ENCODE peak calls at places on chromosomes 5 and 9, in six cellular contexts. Z, A, X, B, P and S are unnamed samples.

GRCh38 chr9:71955300-71955915 is 44.0 kb downstream of the C9orf85 start:
- DNase-seq in Z (no peak), A (no peak), X (no peak), B (no peak), P (no peak), S (no peak)

GRCh38 chr5:32071351-32071944 is 102.7 kb downstream of the GOLPH3 start:
- DNase-seq in Z (no peak), A (no peak), X (no peak), B (no peak), P (no peak), S (no peak)

GRCh38 chr9:100350188-100350587 is 2.6 kb downstream of the TEX10 start:
- DNase-seq in Z (no peak), A (no peak), X (no peak), B (no peak), P (no peak), S (no peak)

GRCh38 chr5:112977440-112977861 is 853 bp downstream of the DCP2 start:
- DNase-seq in Z (no peak), A (no peak), X (no peak), B (no peak), P (no peak), S (no peak)

GRCh38 chr5:6705088-6705487 is 8.1 kb upstream of the TENT4A start:
- DNase-seq in Z (no peak), A (no peak), X (no peak), B (no peak), P (no peak), S (no peak)

GRCh38 chr9:17229945-17230560 is 95.2 kb downstream of the CNTLN start:
- DNase-seq in Z (no peak), A (no peak), X (no peak), B (no peak), P (no peak), S (no peak)

GRCh38 chr5:127098246-127098645 is 24.9 kb upstream of the C5orf63 start:
- DNase-seq in Z (no peak), A (no peak), X (no peak), B (no peak), P (no peak), S (no peak)

GRCh38 chr9:37329576-37329975 is 92.9 kb upstream of the GRHPR start:
- DNase-seq in Z (no peak), A (no peak), X (no peak), B (no peak), P (no peak), S (no peak)

GRCh38 chr9:14097215-14097614 is 216.7 kb downstream of the NFIB start:
- DNase-seq in Z (no peak), A (no peak), X (no peak), B (no peak), P (no peak), S (no peak)

GRCh38 chr5:115934388-115934974 is 27.8 kb upstream of the LVRN start:
- DNase-seq in Z (no peak), A (no peak), X (no peak), B (no peak), P (no peak), S (no peak)

GRCh38 chr5:51384281-51384840 is 1.1 kb downstream of the ISL1 start:
- DNase-seq in Z (no peak), A (no peak), X (no peak), B (no peak), P (no peak), S (no peak)
- H3K27me3 ChIP-seq in Z (peaks cover 5% of the 10 kb centered on the region), A (peaks cover 100% of the 10 kb centered on the region), X (peaks cover 98% of the 10 kb centered on the region), B (peaks cover 31% of the 10 kb centered on the region), P (peaks cover 100% of the 10 kb centered on the region), S (no peaks in the 10 kb centered on the region)

GRCh38 chr9:97978706-97979105 is 4.4 kb upstream of the ANP32B start:
- DNase-seq in Z (no peak), A (no peak), X (no peak), B (no peak), P (no peak), S (no peak)
- H3K27me3 ChIP-seq in Z (no peaks in the 10 kb centered on the region), A (no peaks in the 10 kb centered on the region), X (peaks cover 47% of the 10 kb centered on the region), B (no peaks in the 10 kb centered on the region), P (no peaks in the 10 kb centered on the region), S (peaks cover 2% of the 10 kb centered on the region)

GRCh38 chr5:179403426-179404147 is 58.3 kb upstream of the ADAMTS2 start:
- DNase-seq in Z (no peak), A (no peak), X (no peak), B (no peak), P (no peak), S (no peak)
- H3K27me3 ChIP-seq in Z (no peaks in the 10 kb centered on the region), A (no peaks in the 10 kb centered on the region), X (no peaks in the 10 kb centered on the region), B (no peaks in the 10 kb centered on the region), P (peaks cover 26% of the 10 kb centered on the region), S (peaks cover 1% of the 10 kb centered on the region)

GRCh38 chr9:126531035-126531571 is 82.6 kb upstream of the LMX1B start:
- DNase-seq in Z (no peak), A (no peak), X (no peak), B (no peak), P (no peak), S (peak; percentile 15)

GRCh38 chr9:126526218-126527108 is 87.3 kb upstream of the LMX1B start:
- DNase-seq in Z (no peak), A (no peak), X (no peak), B (no peak), P (no peak), S (peak; percentile 65)

GRCh38 chr9:126527109-126527825 is 86.5 kb upstream of the LMX1B start:
- DNase-seq in Z (no peak), A (no peak), X (no peak), B (no peak), P (no peak), S (peak; percentile 34)

GRCh38 chr9:126528967-126529366 is 84.8 kb upstream of the LMX1B start:
- DNase-seq in Z (no peak), A (no peak), X (no peak), B (no peak), P (no peak), S (no peak)

GRCh38 chr9:126528111-126528510 is 85.6 kb upstream of the LMX1B start:
- DNase-seq in Z (no peak), A (no peak), X (no peak), B (no peak), P (no peak), S (peak; percentile 64)
- H3K27me3 ChIP-seq in Z (no peaks in the 10 kb centered on the region), A (peaks cover 32% of the 10 kb centered on the region), X (peaks cover 10% of the 10 kb centered on the region), B (no peaks in the 10 kb centered on the region), P (peaks cover 72% of the 10 kb centered on the region), S (no peaks in the 10 kb centered on the region)

GRCh38 chr9:124491049-124491975 is 15.9 kb downstream of the NR5A1 start:
- DNase-seq in Z (no peak), A (no peak), X (no peak), B (no peak), P (no peak), S (no peak)

GRCh38 chr9:124488641-124489040 is 18.6 kb downstream of the NR5A1 start:
- DNase-seq in Z (no peak), A (no peak), X (no peak), B (no peak), P (no peak), S (no peak)

GRCh38 chr9:124489222-124489621 is 18.0 kb downstream of the NR5A1 start:
- DNase-seq in Z (no peak), A (no peak), X (no peak), B (no peak), P (no peak), S (no peak)

GRCh38 chr9:124487491-124488182 is 19.6 kb downstream of the NR5A1 start:
- DNase-seq in Z (no peak), A (no peak), X (no peak), B (no peak), P (no peak), S (no peak)

GRCh38 chr9:124489974-124490373 is 17.2 kb downstream of the NR5A1 start:
- DNase-seq in Z (no peak), A (no peak), X (no peak), B (no peak), P (no peak), S (no peak)
- H3K27me3 ChIP-seq in Z (no peaks in the 10 kb centered on the region), A (peaks cover 63% of the 10 kb centered on the region), X (no peaks in the 10 kb centered on the region), B (no peaks in the 10 kb centered on the region), P (peaks cover 85% of the 10 kb centered on the region), S (no peaks in the 10 kb centered on the region)

GRCh38 chr5:1009359-1010180 is 968 bp downstream of the NKD2 start:
- DNase-seq in Z (no peak), A (peak; percentile 26), X (no peak), B (no peak), P (peak; percentile 12), S (peak; percentile 70)
- H3K27me3 ChIP-seq in Z (peaks cover 41% of the 10 kb centered on the region), A (peaks cover 21% of the 10 kb centered on the region), X (peaks cover 31% of the 10 kb centered on the region), B (peaks cover 29% of the 10 kb centered on the region), P (peaks cover 22% of the 10 kb centered on the region), S (no peaks in the 10 kb centered on the region)

GRCh38 chr5:174741352-174741751 is 17.0 kb downstream of the MSX2 start:
- DNase-seq in Z (no peak), A (no peak), X (no peak), B (no peak), P (no peak), S (no peak)
- H3K27me3 ChIP-seq in Z (peaks cover 4% of the 10 kb centered on the region), A (peaks cover 42% of the 10 kb centered on the region), X (peaks cover 5% of the 10 kb centered on the region), B (peaks cover under 1% of the 10 kb centered on the region), P (peaks cover 82% of the 10 kb centered on the region), S (no peaks in the 10 kb centered on the region)